ENCODE peak calls at places on chromosomes 11 and 22, in six cellular contexts. One of them, this sample, is unnamed.
A peak's percentile ranks its signal among the peaks of the same experiment; 100 is the strongest.

GRCh38 chr22:45645526-45646414 is 25.9 kb upstream of the ATXN10 start:
- DNase-seq in SJCRH30: peak; percentile 23
- DNase-seq in cardiac septum: peak; percentile 89
- DNase-seq in NCI-H526 treated with DMSO at 0.1 percent for 48 hours: peak; percentile 53
- DNase-seq in iris pigment epithelial cell: peak; percentile 48
- DNase-seq in NCI-H82: peak; percentile 63
- DNase-seq in this sample: peak; percentile 66

GRCh38 chr11:74460481-74461154 is 6.7 kb downstream of the KCNE3 start:
- DNase-seq in NCI-H82: no peak
- DNase-seq in SJCRH30: no peak
- DNase-seq in cardiac septum: no peak
- DNase-seq in iris pigment epithelial cell: peak; percentile 78
- DNase-seq in NCI-H526 treated with DMSO at 0.1 percent for 48 hours: no peak
- DNase-seq in this sample: no peak

GRCh38 chr11:122751298-122752070 is 86.8 kb upstream of the CRTAM start:
- DNase-seq in NCI-H526 treated with DMSO at 0.1 percent for 48 hours: no peak
- DNase-seq in NCI-H82: no peak
- DNase-seq in iris pigment epithelial cell: peak; percentile 38
- DNase-seq in SJCRH30: no peak
- DNase-seq in cardiac septum: no peak
- DNase-seq in this sample: no peak

GRCh38 chr11:12581923-12582322 is 92.3 kb upstream of the TEAD1 start:
- DNase-seq in cardiac septum: no peak
- DNase-seq in iris pigment epithelial cell: peak; percentile 84
- DNase-seq in NCI-H82: peak; percentile 51
- DNase-seq in SJCRH30: no peak
- DNase-seq in NCI-H526 treated with DMSO at 0.1 percent for 48 hours: peak; percentile 21
- DNase-seq in this sample: no peak

GRCh38 chr11:38356255-38356654 is 1758.2 kb upstream of the RAG2 start:
- DNase-seq in cardiac septum: no peak
- DNase-seq in SJCRH30: no peak
- DNase-seq in NCI-H82: no peak
- DNase-seq in NCI-H526 treated with DMSO at 0.1 percent for 48 hours: no peak
- DNase-seq in iris pigment epithelial cell: no peak
- DNase-seq in this sample: no peak

GRCh38 chr11:10181811-10182210 is 112.2 kb downstream of the SBF2 start:
- DNase-seq in NCI-H526 treated with DMSO at 0.1 percent for 48 hours: no peak
- DNase-seq in cardiac septum: no peak
- DNase-seq in iris pigment epithelial cell: peak; percentile 66
- DNase-seq in SJCRH30: no peak
- DNase-seq in NCI-H82: no peak
- DNase-seq in this sample: no peak

GRCh38 chr11:108226036-108226435 is 3.2 kb downstream of the ATM start:
- DNase-seq in iris pigment epithelial cell: no peak
- DNase-seq in SJCRH30: no peak
- DNase-seq in NCI-H526 treated with DMSO at 0.1 percent for 48 hours: no peak
- DNase-seq in NCI-H82: no peak
- DNase-seq in cardiac septum: no peak
- DNase-seq in this sample: no peak

GRCh38 chr11:46696212-46696558 is 4.2 kb downstream of the ARHGAP1 start:
- DNase-seq in cardiac septum: peak; percentile 83
- DNase-seq in NCI-H82: no peak
- DNase-seq in SJCRH30: no peak
- DNase-seq in iris pigment epithelial cell: no peak
- DNase-seq in NCI-H526 treated with DMSO at 0.1 percent for 48 hours: no peak
- DNase-seq in this sample: peak; percentile 94

GRCh38 chr22:40595497-40596234 is 40.9 kb downstream of the MRTFA start:
- DNase-seq in cardiac septum: no peak
- DNase-seq in NCI-H526 treated with DMSO at 0.1 percent for 48 hours: no peak
- DNase-seq in NCI-H82: no peak
- DNase-seq in SJCRH30: no peak
- DNase-seq in iris pigment epithelial cell: no peak
- DNase-seq in this sample: no peak

GRCh38 chr22:29041408-29041807 is 20.2 kb downstream of the C22orf31 start:
- DNase-seq in NCI-H526 treated with DMSO at 0.1 percent for 48 hours: no peak
- DNase-seq in cardiac septum: no peak
- DNase-seq in iris pigment epithelial cell: peak; percentile 83
- DNase-seq in NCI-H82: no peak
- DNase-seq in SJCRH30: no peak
- DNase-seq in this sample: peak; percentile 60

GRCh38 chr11:87137711-87138110 is 100.0 kb downstream of the TMEM135 start:
- DNase-seq in SJCRH30: no peak
- DNase-seq in NCI-H82: no peak
- DNase-seq in NCI-H526 treated with DMSO at 0.1 percent for 48 hours: no peak
- DNase-seq in cardiac septum: no peak
- DNase-seq in iris pigment epithelial cell: peak; percentile 42
- DNase-seq in this sample: no peak

GRCh38 chr22:50678218-50678650 is 5.6 kb downstream of the SHANK3 start:
- DNase-seq in NCI-H526 treated with DMSO at 0.1 percent for 48 hours: no peak
- DNase-seq in SJCRH30: no peak
- DNase-seq in iris pigment epithelial cell: no peak
- DNase-seq in NCI-H82: no peak
- DNase-seq in cardiac septum: peak; percentile 69
- DNase-seq in this sample: peak; percentile 13

GRCh38 chr11:65436412-65437032 is 13.9 kb downstream of the NEAT1 start:
- DNase-seq in NCI-H526 treated with DMSO at 0.1 percent for 48 hours: no peak
- DNase-seq in cardiac septum: peak; percentile 65
- DNase-seq in NCI-H82: no peak
- DNase-seq in iris pigment epithelial cell: peak; percentile 33
- DNase-seq in SJCRH30: no peak
- DNase-seq in this sample: peak; percentile 42

GRCh38 chr11:22459053-22459452 is 120.9 kb downstream of the SLC17A6 start:
- DNase-seq in iris pigment epithelial cell: peak; percentile 90
- DNase-seq in NCI-H82: no peak
- DNase-seq in SJCRH30: peak; percentile 75
- DNase-seq in NCI-H526 treated with DMSO at 0.1 percent for 48 hours: no peak
- DNase-seq in cardiac septum: no peak
- DNase-seq in this sample: no peak

GRCh38 chr11:14855890-14856289 is 36.1 kb downstream of the CYP2R1 start:
- DNase-seq in NCI-H82: no peak
- DNase-seq in iris pigment epithelial cell: no peak
- DNase-seq in cardiac septum: no peak
- DNase-seq in SJCRH30: no peak
- DNase-seq in NCI-H526 treated with DMSO at 0.1 percent for 48 hours: no peak
- DNase-seq in this sample: no peak

GRCh38 chr11:125957623-125958330 is 11.9 kb downstream of the VSIG10L2 start:
- DNase-seq in NCI-H82: no peak
- DNase-seq in SJCRH30: no peak
- DNase-seq in cardiac septum: no peak
- DNase-seq in iris pigment epithelial cell: no peak
- DNase-seq in NCI-H526 treated with DMSO at 0.1 percent for 48 hours: no peak
- DNase-seq in this sample: no peak

GRCh38 chr11:102306817-102307814 is 10.2 kb upstream of the BIRC3 start:
- DNase-seq in SJCRH30: no peak
- DNase-seq in cardiac septum: no peak
- DNase-seq in NCI-H526 treated with DMSO at 0.1 percent for 48 hours: no peak
- DNase-seq in iris pigment epithelial cell: no peak
- DNase-seq in NCI-H82: no peak
- DNase-seq in this sample: no peak

GRCh38 chr11:100473390-100473740 is 213.7 kb upstream of the ARHGAP42 start:
- DNase-seq in NCI-H82: no peak
- DNase-seq in SJCRH30: no peak
- DNase-seq in NCI-H526 treated with DMSO at 0.1 percent for 48 hours: no peak
- DNase-seq in iris pigment epithelial cell: no peak
- DNase-seq in cardiac septum: no peak
- DNase-seq in this sample: no peak

GRCh38 chr11:63874511-63874910 is 35.6 kb downstream of the MARK2 start:
- DNase-seq in NCI-H82: peak; percentile 31
- DNase-seq in NCI-H526 treated with DMSO at 0.1 percent for 48 hours: no peak
- DNase-seq in iris pigment epithelial cell: no peak
- DNase-seq in cardiac septum: no peak
- DNase-seq in SJCRH30: no peak
- DNase-seq in this sample: no peak

GRCh38 chr22:25908212-25908611 is 166.2 kb downstream of the MYO18B start:
- DNase-seq in cardiac septum: no peak
- DNase-seq in iris pigment epithelial cell: no peak
- DNase-seq in SJCRH30: no peak
- DNase-seq in NCI-H526 treated with DMSO at 0.1 percent for 48 hours: no peak
- DNase-seq in NCI-H82: no peak
- DNase-seq in this sample: no peak

GRCh38 chr11:123702137-123702536 is 39.3 kb downstream of the ZNF202 start:
- DNase-seq in NCI-H526 treated with DMSO at 0.1 percent for 48 hours: no peak
- DNase-seq in SJCRH30: peak; percentile 75
- DNase-seq in cardiac septum: no peak
- DNase-seq in NCI-H82: no peak
- DNase-seq in iris pigment epithelial cell: no peak
- DNase-seq in this sample: no peak

GRCh38 chr11:47071341-47071740 is 105.3 kb downstream of the ARFGAP2 start:
- DNase-seq in iris pigment epithelial cell: no peak
- DNase-seq in SJCRH30: no peak
- DNase-seq in NCI-H526 treated with DMSO at 0.1 percent for 48 hours: no peak
- DNase-seq in cardiac septum: no peak
- DNase-seq in NCI-H82: no peak
- DNase-seq in this sample: no peak

GRCh38 chr22:37279469-37279868 is 2.8 kb upstream of the CYTH4 start:
- DNase-seq in iris pigment epithelial cell: no peak
- DNase-seq in NCI-H82: no peak
- DNase-seq in cardiac septum: no peak
- DNase-seq in SJCRH30: no peak
- DNase-seq in NCI-H526 treated with DMSO at 0.1 percent for 48 hours: no peak
- DNase-seq in this sample: no peak

GRCh38 chr22:27885977-27886842 is 32.8 kb downstream of the PITPNB start:
- DNase-seq in NCI-H82: peak; percentile 44
- DNase-seq in iris pigment epithelial cell: peak; percentile 93
- DNase-seq in cardiac septum: no peak
- DNase-seq in NCI-H526 treated with DMSO at 0.1 percent for 48 hours: peak; percentile 1
- DNase-seq in SJCRH30: peak; percentile 34
- DNase-seq in this sample: peak; percentile 76

GRCh38 chr22:27032121-27032761 is 374.9 kb downstream of the MIAT start:
- DNase-seq in SJCRH30: no peak
- DNase-seq in cardiac septum: peak; percentile 76
- DNase-seq in iris pigment epithelial cell: no peak
- DNase-seq in NCI-H82: no peak
- DNase-seq in NCI-H526 treated with DMSO at 0.1 percent for 48 hours: no peak
- DNase-seq in this sample: peak; percentile 33

GRCh38 chr11:1292018-1292643 is 17.3 kb downstream of the TOLLIP start:
- DNase-seq in cardiac septum: peak; percentile 58
- DNase-seq in SJCRH30: no peak
- DNase-seq in NCI-H82: no peak
- DNase-seq in iris pigment epithelial cell: no peak
- DNase-seq in NCI-H526 treated with DMSO at 0.1 percent for 48 hours: no peak
- DNase-seq in this sample: no peak

This sample was measured in head of caudate nucleus.